ENCODE peak calls at places on chromosomes 1 and 21, in five cellular contexts. One of them, this sample, is unnamed.

GRCh38 chr1:53092659-53093450 is 30.8 kb downstream of the PODN start:
- DNase-seq in AG09319: no peak
- DNase-seq in Calu3: no peak
- DNase-seq in A549: no peak
- DNase-seq in pancreas: no peak
- DNase-seq in this sample: no peak

GRCh38 chr1:76635784-76636183 is 231.5 kb upstream of the ST6GALNAC5 start:
- DNase-seq in pancreas: no peak
- DNase-seq in A549: no peak
- DNase-seq in Calu3: no peak
- DNase-seq in AG09319: no peak
- DNase-seq in this sample: no peak

GRCh38 chr1:19974822-19975416 is 4.5 kb downstream of the PLA2G2A start:
- DNase-seq in pancreas: peak
- DNase-seq in Calu3: peak
- DNase-seq in AG09319: peak
- DNase-seq in A549: peak
- DNase-seq in this sample: peak

GRCh38 chr21:46096997-46097825 is 701 bp upstream of the COL6A2 start:
- DNase-seq in pancreas: no peak
- DNase-seq in Calu3: no peak
- DNase-seq in AG09319: no peak
- DNase-seq in A549: no peak
- DNase-seq in this sample: no peak

GRCh38 chr1:64042331-64043100 is 160.9 kb upstream of the UBE2U start:
- DNase-seq in Calu3: no peak
- DNase-seq in AG09319: peak
- DNase-seq in pancreas: peak
- DNase-seq in A549: no peak
- DNase-seq in this sample: peak

GRCh38 chr1:167563579-167564246 is 10.2 kb upstream of the CREG1 start:
- DNase-seq in AG09319: no peak
- DNase-seq in A549: no peak
- DNase-seq in Calu3: peak
- DNase-seq in pancreas: no peak
- DNase-seq in this sample: no peak

GRCh38 chr21:25330266-25330665 is 277.0 kb downstream of the MRPL39 start:
- DNase-seq in AG09319: no peak
- DNase-seq in A549: no peak
- DNase-seq in Calu3: no peak
- DNase-seq in pancreas: no peak
- DNase-seq in this sample: no peak

GRCh38 chr1:43063394-43064219 is 104.9 kb upstream of the SLC2A1 start:
- DNase-seq in pancreas: no peak
- DNase-seq in AG09319: no peak
- DNase-seq in A549: no peak
- DNase-seq in Calu3: no peak
- DNase-seq in this sample: no peak

GRCh38 chr21:20040768-20041167 is 957.4 kb upstream of the NCAM2 start:
- DNase-seq in A549: no peak
- DNase-seq in pancreas: no peak
- DNase-seq in AG09319: no peak
- DNase-seq in Calu3: no peak
- DNase-seq in this sample: no peak

GRCh38 chr1:115671176-115672062 is 29.6 kb downstream of the VANGL1 start:
- DNase-seq in A549: peak
- DNase-seq in Calu3: peak
- DNase-seq in AG09319: no peak
- DNase-seq in pancreas: no peak
- DNase-seq in this sample: no peak

GRCh38 chr1:21331752-21332480 is 41.7 kb upstream of the ECE1 start:
- DNase-seq in pancreas: no peak
- DNase-seq in AG09319: no peak
- DNase-seq in Calu3: no peak
- DNase-seq in A549: no peak
- DNase-seq in this sample: no peak

GRCh38 chr1:6180215-6180577 is at the start of gene CHD5:
- DNase-seq in A549: no peak
- DNase-seq in pancreas: no peak
- DNase-seq in AG09319: no peak
- DNase-seq in Calu3: peak
- DNase-seq in this sample: no peak

GRCh38 chr1:203592156-203592555 is 34.5 kb upstream of the ATP2B4 start:
- DNase-seq in pancreas: peak
- DNase-seq in Calu3: no peak
- DNase-seq in A549: no peak
- DNase-seq in AG09319: no peak
- DNase-seq in this sample: no peak

GRCh38 chr1:14598498-14599172 is at the start of gene KAZN:
- DNase-seq in A549: no peak
- DNase-seq in Calu3: peak
- DNase-seq in pancreas: no peak
- DNase-seq in AG09319: no peak
- DNase-seq in this sample: no peak

GRCh38 chr1:6096243-6097116 is 50.8 kb downstream of the KCNAB2 start:
- DNase-seq in pancreas: no peak
- DNase-seq in A549: no peak
- DNase-seq in Calu3: no peak
- DNase-seq in AG09319: no peak
- DNase-seq in this sample: no peak

GRCh38 chr1:115678141-115678540 is 36.4 kb downstream of the VANGL1 start:
- DNase-seq in Calu3: no peak
- DNase-seq in AG09319: no peak
- DNase-seq in A549: no peak
- DNase-seq in pancreas: no peak
- DNase-seq in this sample: no peak

GRCh38 chr1:97911266-97912215 is 9.3 kb downstream of the DPYD start:
- DNase-seq in Calu3: no peak
- DNase-seq in AG09319: no peak
- DNase-seq in A549: no peak
- DNase-seq in pancreas: no peak
- DNase-seq in this sample: no peak

GRCh38 chr1:36764796-36765195 is 269.5 kb downstream of the GRIK3 start:
- DNase-seq in Calu3: no peak
- DNase-seq in pancreas: no peak
- DNase-seq in A549: no peak
- DNase-seq in AG09319: no peak
- DNase-seq in this sample: no peak

GRCh38 chr1:62230724-62231123 is 36.1 kb downstream of the L1TD1 start:
- DNase-seq in Calu3: peak
- DNase-seq in AG09319: no peak
- DNase-seq in pancreas: no peak
- DNase-seq in A549: peak
- DNase-seq in this sample: peak

GRCh38 chr21:45357436-45358260 is 47.3 kb upstream of the COL18A1 start:
- DNase-seq in Calu3: no peak
- DNase-seq in pancreas: no peak
- DNase-seq in AG09319: no peak
- DNase-seq in A549: no peak
- DNase-seq in this sample: no peak

GRCh38 chr1:233668146-233668724 is 54.3 kb downstream of the KCNK1 start:
- DNase-seq in Calu3: no peak
- DNase-seq in pancreas: no peak
- DNase-seq in AG09319: no peak
- DNase-seq in A549: no peak
- DNase-seq in this sample: no peak

GRCh38 chr21:36609654-36610053 is 89.3 kb upstream of the SIM2 start:
- DNase-seq in pancreas: no peak
- DNase-seq in Calu3: no peak
- DNase-seq in A549: no peak
- DNase-seq in AG09319: no peak
- DNase-seq in this sample: no peak

GRCh38 chr21:36610201-36610600 is 88.7 kb upstream of the SIM2 start:
- DNase-seq in AG09319: no peak
- DNase-seq in pancreas: no peak
- DNase-seq in A549: no peak
- DNase-seq in Calu3: no peak
- DNase-seq in this sample: no peak

GRCh38 chr21:36613064-36613463 is 85.9 kb upstream of the SIM2 start:
- DNase-seq in Calu3: no peak
- DNase-seq in pancreas: no peak
- DNase-seq in A549: no peak
- DNase-seq in AG09319: no peak
- DNase-seq in this sample: no peak

GRCh38 chr21:36613554-36613953 is 85.4 kb upstream of the SIM2 start:
- DNase-seq in Calu3: no peak
- DNase-seq in AG09319: no peak
- DNase-seq in A549: no peak
- DNase-seq in pancreas: no peak
- DNase-seq in this sample: no peak

GRCh38 chr21:36615274-36615964 is 83.5 kb upstream of the SIM2 start:
- DNase-seq in pancreas: no peak
- DNase-seq in A549: peak
- DNase-seq in Calu3: no peak
- DNase-seq in AG09319: no peak
- DNase-seq in this sample: no peak
- TF ChIP-seq CTCF in pancreas: no peak
- TF ChIP-seq CTCF in A549: no peak
- TF ChIP-seq CTCF in Calu3: no peak
- TF ChIP-seq CTCF in AG09319: no peak
- TF ChIP-seq CTCF in this sample: peak

GRCh38 chr1:110161165-110161564 is 10.9 kb downstream of the SLC6A17 start:
- DNase-seq in Calu3: no peak
- DNase-seq in pancreas: no peak
- DNase-seq in A549: no peak
- DNase-seq in AG09319: no peak
- DNase-seq in this sample: no peak

GRCh38 chr1:110155878-110156522 is 5.7 kb downstream of the SLC6A17 start:
- DNase-seq in pancreas: peak
- DNase-seq in AG09319: peak
- DNase-seq in A549: no peak
- DNase-seq in Calu3: peak
- DNase-seq in this sample: no peak

GRCh38 chr1:110159160-110159559 is 8.9 kb downstream of the SLC6A17 start:
- DNase-seq in A549: no peak
- DNase-seq in AG09319: no peak
- DNase-seq in Calu3: no peak
- DNase-seq in pancreas: no peak
- DNase-seq in this sample: no peak

GRCh38 chr1:110160701-110161100 is 10.4 kb downstream of the SLC6A17 start:
- DNase-seq in pancreas: no peak
- DNase-seq in A549: no peak
- DNase-seq in AG09319: no peak
- DNase-seq in Calu3: no peak
- DNase-seq in this sample: no peak

GRCh38 chr1:110158261-110158660 is 8.0 kb downstream of the SLC6A17 start:
- DNase-seq in pancreas: no peak
- DNase-seq in Calu3: no peak
- DNase-seq in A549: no peak
- DNase-seq in AG09319: no peak
- DNase-seq in this sample: no peak
- TF ChIP-seq CTCF in pancreas: no peak
- TF ChIP-seq CTCF in Calu3: no peak
- TF ChIP-seq CTCF in A549: no peak
- TF ChIP-seq CTCF in AG09319: no peak
- TF ChIP-seq CTCF in this sample: no peak

DNA sequence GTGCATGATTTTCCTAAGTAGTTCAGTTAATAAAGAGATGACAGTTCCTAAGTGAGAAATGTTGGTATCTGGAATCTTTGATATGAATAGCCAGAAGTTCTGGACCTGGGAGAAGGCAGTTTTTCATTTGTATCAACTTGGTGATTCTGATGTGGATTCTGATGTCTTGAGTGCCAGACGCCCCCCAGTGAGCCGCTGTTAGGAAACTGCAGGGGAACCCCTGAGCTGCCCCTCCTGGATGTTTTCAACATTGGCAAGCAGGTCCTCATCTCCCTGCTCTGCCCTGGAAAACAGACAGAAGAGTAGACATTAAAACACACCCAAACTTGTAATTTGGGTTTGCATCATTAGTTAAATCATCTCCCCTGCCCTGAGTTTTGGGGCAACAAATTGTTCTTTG is 7.4 kb downstream of the ETS2 start:
- DNase-seq in A549: no peak
- DNase-seq in Calu3: no peak
- DNase-seq in AG09319: no peak
- DNase-seq in pancreas: no peak
- DNase-seq in this sample: no peak
- TF ChIP-seq CTCF in A549: no peak
- TF ChIP-seq CTCF in Calu3: no peak
- TF ChIP-seq CTCF in AG09319: no peak
- TF ChIP-seq CTCF in pancreas: no peak
- TF ChIP-seq CTCF in this sample: no peak

GRCh38 chr21:14376854-14377253 is 6.1 kb downstream of the HSPA13 start:
- DNase-seq in A549: no peak
- DNase-seq in AG09319: no peak
- DNase-seq in Calu3: no peak
- DNase-seq in pancreas: no peak
- DNase-seq in this sample: no peak
- TF ChIP-seq CTCF in A549: no peak
- TF ChIP-seq CTCF in AG09319: no peak
- TF ChIP-seq CTCF in Calu3: no peak
- TF ChIP-seq CTCF in pancreas: no peak
- TF ChIP-seq CTCF in this sample: no peak

GRCh38 chr1:173914366-173914871 is 2.7 kb downstream of the SERPINC1 start:
- DNase-seq in Calu3: peak
- DNase-seq in AG09319: no peak
- DNase-seq in A549: peak
- DNase-seq in pancreas: no peak
- DNase-seq in this sample: no peak
- TF ChIP-seq CTCF in Calu3: peak
- TF ChIP-seq CTCF in AG09319: peak
- TF ChIP-seq CTCF in A549: peak
- TF ChIP-seq CTCF in pancreas: peak
- TF ChIP-seq CTCF in this sample: peak

This sample was measured in epithelial cell of proximal tubule.